ENCODE peak calls at places on chromosome 13, in six cellular contexts. B, I, M, X, V and R are unnamed samples.

GRCh38 chr13:53920916-53921315 is 892.3 kb downstream of the OLFM4 start:
- DNase-seq in B (no peak), I (no peak), M (no peak), X (peak; percentile 73), V (no peak), R (no peak)

GRCh38 chr13:98780451-98780850 is 28.0 kb upstream of the SLC15A1 start:
- DNase-seq in B (no peak), I (no peak), M (no peak), X (no peak), V (no peak), R (no peak)

GRCh38 chr13:68257111-68257842 is 1027.1 kb upstream of the PCDH9 start:
- DNase-seq in B (no peak), I (no peak), M (no peak), X (no peak), V (peak; percentile 12), R (peak; percentile 37)

GRCh38 chr13:84831666-84832657 is 949.7 kb upstream of the SLITRK1 start:
- DNase-seq in B (no peak), I (no peak), M (no peak), X (peak; percentile 71), V (peak; percentile 48), R (no peak)

GRCh38 chr13:100075700-100076587 is 12.9 kb upstream of the PCCA start:
- DNase-seq in B (no peak), I (no peak), M (no peak), X (no peak), V (no peak), R (no peak)

GRCh38 chr13:80374453-80374852 is 33.5 kb upstream of the SPRY2 start:
- DNase-seq in B (peak; percentile 89), I (no peak), M (no peak), X (no peak), V (no peak), R (peak; percentile 62)

GRCh38 chr13:72891423-72891822 is 109.5 kb downstream of the PIBF1 start:
- DNase-seq in B (no peak), I (no peak), M (no peak), X (no peak), V (no peak), R (no peak)

GRCh38 chr13:73451120-73452029 is 392.6 kb downstream of the KLF5 start:
- DNase-seq in B (no peak), I (no peak), M (no peak), X (no peak), V (no peak), R (no peak)

GRCh38 chr13:97535619-97536018 is 101.7 kb downstream of the RAP2A start:
- DNase-seq in B (no peak), I (no peak), M (no peak), X (no peak), V (no peak), R (no peak)

GRCh38 chr13:70424428-70424827 is 316.2 kb upstream of the KLHL1 start:
- DNase-seq in B (no peak), I (peak; percentile 6), M (no peak), X (no peak), V (peak; percentile 88), R (no peak)

GRCh38 chr13:106555631-106556328 is 12.2 kb downstream of the ARGLU1 start:
- DNase-seq in B (no peak), I (no peak), M (no peak), X (no peak), V (no peak), R (no peak)

GRCh38 chr13:43874512-43875092 is 4.9 kb downstream of the CCDC122 start:
- DNase-seq in B (no peak), I (no peak), M (no peak), X (no peak), V (peak; percentile 31), R (no peak)

GRCh38 chr13:27820524-27821482 is 28.5 kb downstream of the GSX1 start:
- DNase-seq in B (no peak), I (peak; percentile 82), M (no peak), X (no peak), V (peak; percentile 77), R (no peak)

GRCh38 chr13:32105653-32106313 is 74.2 kb downstream of the FRY start:
- DNase-seq in B (no peak), I (no peak), M (no peak), X (no peak), V (no peak), R (no peak)

GRCh38 chr13:44237276-44237767 is 136.3 kb upstream of the SERP2 start:
- DNase-seq in B (peak; percentile 92), I (no peak), M (peak; percentile 72), X (no peak), V (no peak), R (peak; percentile 79)

GRCh38 chr13:111215081-111216047 is 100.3 kb downstream of the ARHGEF7 start:
- DNase-seq in B (no peak), I (peak; percentile 65), M (no peak), X (no peak), V (peak; percentile 64), R (peak; percentile 53)

GRCh38 chr13:35926859-35927530 is 204.2 kb downstream of the DCLK1 start:
- DNase-seq in B (peak; percentile 78), I (no peak), M (no peak), X (no peak), V (no peak), R (no peak)

GRCh38 chr13:95254341-95254740 is 46.9 kb downstream of the ABCC4 start:
- DNase-seq in B (no peak), I (no peak), M (no peak), X (no peak), V (no peak), R (no peak)

GRCh38 chr13:100976993-100977392 is 302.4 kb upstream of the TMTC4 start:
- DNase-seq in B (no peak), I (no peak), M (no peak), X (no peak), V (no peak), R (no peak)

GRCh38 chr13:106661236-106661635 is 93.3 kb upstream of the ARGLU1 start:
- DNase-seq in B (no peak), I (peak; percentile 79), M (no peak), X (no peak), V (no peak), R (no peak)

GRCh38 chr13:64248371-64249065 is 2832.9 kb upstream of the PCDH20 start:
- DNase-seq in B (no peak), I (no peak), M (no peak), X (no peak), V (no peak), R (no peak)

GRCh38 chr13:51912091-51912490 is 50.3 kb downstream of the CCDC70 start:
- DNase-seq in B (no peak), I (no peak), M (peak; percentile 39), X (no peak), V (no peak), R (peak; percentile 59)

GRCh38 chr13:36919833-36920611 is at the start of gene SMAD9:
- DNase-seq in B (peak; percentile 91), I (peak; percentile 91), M (peak; percentile 62), X (no peak), V (peak; percentile 78), R (peak; percentile 86)

GRCh38 chr13:42275506-42275905 is 3.6 kb downstream of the AKAP11 start:
- DNase-seq in B (no peak), I (no peak), M (no peak), X (no peak), V (no peak), R (no peak)

GRCh38 chr13:52862358-52863206 is 14.1 kb upstream of the PCDH8 start:
- DNase-seq in B (no peak), I (peak; percentile 64), M (no peak), X (no peak), V (peak; percentile 77), R (peak; percentile 64)

GRCh38 chr13:110490009-110490770 is 71.3 kb downstream of the RAB20 start:
- DNase-seq in B (no peak), I (no peak), M (peak; percentile 24), X (no peak), V (no peak), R (no peak)

GRCh38 chr13:110860986-110861385 is 53.9 kb downstream of the ANKRD10 start:
- DNase-seq in B (no peak), I (no peak), M (no peak), X (no peak), V (no peak), R (no peak)

GRCh38 chr13:48562296-48563066 is 29.6 kb upstream of the RCBTB2 start:
- DNase-seq in B (no peak), I (no peak), M (no peak), X (no peak), V (no peak), R (no peak)

GRCh38 chr13:110103026-110103425 is 203.9 kb downstream of the COL4A1 start:
- DNase-seq in B (no peak), I (no peak), M (no peak), X (no peak), V (no peak), R (no peak)

GRCh38 chr13:27424246-27425150 is at the start of gene GTF3A:
- DNase-seq in B (peak; percentile 89), I (peak; percentile 92), M (peak; percentile 85), X (peak; percentile 96), V (peak; percentile 84), R (peak; percentile 81)

GRCh38 chr13:51380269-51380668 is 40.8 kb downstream of the SERPINE3 start:
- DNase-seq in B (no peak), I (no peak), M (no peak), X (no peak), V (no peak), R (no peak)